ENCODE peak calls at places on chromosomes 7 and 10, in four cellular contexts. One of them, this sample, is unnamed.

GRCh38 chr10:91614254-91614624 is 18.6 kb downstream of the PPP1R3C start:
- DNase-seq in GM13976: no peak
- DNase-seq in GM06990: no peak
- DNase-seq in colonic mucosa: no peak
- DNase-seq in this sample: no peak

GRCh38 chr7:90320801-90321494 is at the start of gene FAM237B:
- DNase-seq in GM13976: peak; percentile 44
- DNase-seq in GM06990: peak; percentile 17
- DNase-seq in colonic mucosa: no peak
- DNase-seq in this sample: peak; percentile 22

GRCh38 chr10:6050801-6051445 is 11.2 kb downstream of the IL2RA start:
- DNase-seq in GM13976: peak; percentile 77
- DNase-seq in GM06990: peak; percentile 89
- DNase-seq in colonic mucosa: peak; percentile 80
- DNase-seq in this sample: peak; percentile 71

GRCh38 chr10:11869211-11869610 is 46.1 kb downstream of the PROSER2 start:
- DNase-seq in GM13976: no peak
- DNase-seq in GM06990: no peak
- DNase-seq in colonic mucosa: no peak
- DNase-seq in this sample: no peak

GRCh38 chr10:110802551-110803238 is 69.0 kb upstream of the PDCD4 start:
- DNase-seq in GM13976: peak; percentile 52
- DNase-seq in GM06990: peak; percentile 41
- DNase-seq in colonic mucosa: peak; percentile 78
- DNase-seq in this sample: peak; percentile 48

GRCh38 chr10:99548041-99548530 is 15.3 kb downstream of the NKX2-3 start:
- DNase-seq in GM13976: peak; percentile 43
- DNase-seq in GM06990: no peak
- DNase-seq in colonic mucosa: no peak
- DNase-seq in this sample: peak; percentile 58

GRCh38 chr10:101331960-101332359 is 22.0 kb upstream of the BTRC start:
- DNase-seq in GM13976: no peak
- DNase-seq in GM06990: no peak
- DNase-seq in colonic mucosa: no peak
- DNase-seq in this sample: no peak

GRCh38 chr10:53843691-53844362 is 957.2 kb downstream of the PCDH15 start:
- DNase-seq in GM13976: no peak
- DNase-seq in GM06990: no peak
- DNase-seq in colonic mucosa: no peak
- DNase-seq in this sample: no peak

GRCh38 chr7:5350600-5351385 is 68.0 kb downstream of the SLC29A4 start:
- DNase-seq in GM13976: no peak
- DNase-seq in GM06990: no peak
- DNase-seq in colonic mucosa: no peak
- DNase-seq in this sample: no peak

GRCh38 chr10:103884681-103885139 is 29.3 kb upstream of the SH3PXD2A start:
- DNase-seq in GM13976: peak; percentile 56
- DNase-seq in GM06990: no peak
- DNase-seq in colonic mucosa: peak; percentile 56
- DNase-seq in this sample: peak; percentile 60

GRCh38 chr10:90658791-90659190 is 199.0 kb downstream of the HTR7 start:
- DNase-seq in GM13976: no peak
- DNase-seq in GM06990: no peak
- DNase-seq in colonic mucosa: no peak
- DNase-seq in this sample: no peak

GRCh38 chr10:83961620-83962019 is 177.7 kb upstream of the GHITM start:
- DNase-seq in GM13976: no peak
- DNase-seq in GM06990: no peak
- DNase-seq in colonic mucosa: no peak
- DNase-seq in this sample: no peak
- TF ChIP-seq CTCF in GM13976: no peak
- TF ChIP-seq CTCF in GM06990: no peak
- TF ChIP-seq CTCF in colonic mucosa: no peak
- TF ChIP-seq CTCF in this sample: peak; percentile 6

DNA sequence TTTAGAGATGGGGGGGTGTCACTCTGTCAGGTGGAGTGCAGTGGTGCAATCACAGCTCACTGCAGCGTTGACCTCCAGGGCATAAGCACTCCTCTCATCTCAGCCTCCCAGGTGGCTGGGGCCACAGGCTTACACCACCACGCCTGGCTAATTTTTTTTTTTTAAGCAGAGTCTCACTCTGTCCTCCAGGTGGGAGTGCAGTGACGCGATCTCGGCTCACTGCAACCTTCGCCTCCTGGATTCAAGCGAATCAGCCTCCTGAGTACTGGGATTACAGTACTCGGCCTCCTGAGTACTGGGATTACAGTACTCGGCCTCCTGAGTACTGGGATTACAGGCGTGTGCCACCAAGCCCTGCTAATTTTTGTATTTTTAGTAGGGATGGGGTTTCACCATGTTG is 23.6 kb upstream of the PPIA start:
- DNase-seq in GM13976: no peak
- DNase-seq in GM06990: no peak
- DNase-seq in colonic mucosa: no peak
- DNase-seq in this sample: no peak
- TF ChIP-seq CTCF in GM13976: no peak
- TF ChIP-seq CTCF in GM06990: peak; percentile 18
- TF ChIP-seq CTCF in colonic mucosa: no peak
- TF ChIP-seq CTCF in this sample: no peak

GRCh38 chr10:132752378-132752777 is 33.6 kb downstream of the NKX6-2 start:
- DNase-seq in GM13976: no peak
- DNase-seq in GM06990: no peak
- DNase-seq in colonic mucosa: no peak
- DNase-seq in this sample: no peak

GRCh38 chr10:132754071-132754470 is 31.9 kb downstream of the NKX6-2 start:
- DNase-seq in GM13976: no peak
- DNase-seq in GM06990: no peak
- DNase-seq in colonic mucosa: no peak
- DNase-seq in this sample: no peak

GRCh38 chr10:132750936-132751335 is 35.0 kb downstream of the NKX6-2 start:
- DNase-seq in GM13976: no peak
- DNase-seq in GM06990: no peak
- DNase-seq in colonic mucosa: no peak
- DNase-seq in this sample: no peak

GRCh38 chr10:132753596-132753995 is 32.4 kb downstream of the NKX6-2 start:
- DNase-seq in GM13976: no peak
- DNase-seq in GM06990: no peak
- DNase-seq in colonic mucosa: no peak
- DNase-seq in this sample: no peak

DNA sequence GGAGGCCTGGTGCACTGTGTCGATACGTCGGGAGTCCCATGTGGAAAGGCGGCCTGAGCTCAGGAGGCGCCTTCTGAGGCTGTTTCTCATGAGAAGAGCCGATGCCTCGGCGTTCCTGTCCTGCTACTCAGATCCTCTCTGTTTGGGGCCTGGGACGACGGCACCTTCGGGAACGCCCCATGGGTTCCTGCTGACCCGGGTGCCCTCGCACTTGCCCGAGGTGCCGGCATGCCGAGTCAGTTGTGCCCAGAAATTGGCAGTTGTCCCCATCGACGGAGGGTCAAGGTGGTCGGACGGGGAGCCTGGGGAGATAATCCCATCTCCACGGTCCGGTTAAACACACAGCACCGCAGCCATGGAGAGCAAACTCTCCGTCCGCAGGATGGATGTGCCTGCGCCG is 33.0 kb downstream of the NKX6-2 start:
- DNase-seq in GM13976: no peak
- DNase-seq in GM06990: no peak
- DNase-seq in colonic mucosa: no peak
- DNase-seq in this sample: no peak
- TF ChIP-seq CTCF in GM13976: no peak
- TF ChIP-seq CTCF in GM06990: no peak
- TF ChIP-seq CTCF in colonic mucosa: no peak
- TF ChIP-seq CTCF in this sample: no peak

GRCh38 chr10:4541292-4541691 is 284.7 kb upstream of the AKR1E2 start:
- DNase-seq in GM13976: no peak
- DNase-seq in GM06990: no peak
- DNase-seq in colonic mucosa: peak; percentile 53
- DNase-seq in this sample: no peak
- TF ChIP-seq CTCF in GM13976: no peak
- TF ChIP-seq CTCF in GM06990: no peak
- TF ChIP-seq CTCF in colonic mucosa: no peak
- TF ChIP-seq CTCF in this sample: no peak